ENCODE peak calls at places on chromosomes 6 and 20, in ten cellular contexts. D is fibroblast of lung, Q is astrocyte, X is GM23248, M is H1, O is mammary epithelial cell, Y is NT2/D1, V is PC-3, K is MM.1S, T is IMR-90. C is an unnamed sample. For H3K4me1, the result is how much of the 10 kb centered on the place peaks cover.

GRCh38 chr6:89597988-89598387 is 40.6 kb downstream of the LYRM2 start:
- DNase-seq in Y (no peak), X (peak), Q (peak), V (peak), D (peak), M (no peak), O (peak), K (no peak), T (no peak), C (peak)

GRCh38 chr6:107585815-107586435 is 96.0 kb downstream of the SOBP start:
- DNase-seq in O (no peak), X (no peak), T (no peak), D (no peak), M (no peak), Q (no peak), Y (no peak), V (no peak), K (no peak), C (no peak)

GRCh38 chr20:47790032-47790965 is 5.0 kb upstream of the SULF2 start:
- DNase-seq in V (peak), Q (peak), K (no peak), X (peak), M (no peak), Y (no peak), D (peak), T (peak), O (peak), C (peak)

GRCh38 chr6:111855775-111856174 is 17.5 kb downstream of the FYN start:
- DNase-seq in D (no peak), Q (no peak), V (no peak), X (no peak), K (no peak), T (no peak), O (no peak), M (no peak), Y (no peak), C (peak)

GRCh38 chr20:7272512-7272911 is 505.0 kb downstream of the BMP2 start:
- DNase-seq in M (no peak), T (no peak), Q (no peak), V (peak), D (peak), O (no peak), Y (peak), K (no peak), X (peak), C (no peak)

GRCh38 chr20:22425344-22426295 is 158.8 kb downstream of the FOXA2 start:
- DNase-seq in K (no peak), V (no peak), O (no peak), Y (no peak), T (no peak), M (no peak), D (no peak), Q (no peak), X (no peak), C (no peak)

GRCh38 chr6:104700371-104701185 is 159.1 kb downstream of the HACE1 start:
- DNase-seq in Y (no peak), Q (no peak), T (no peak), V (no peak), O (no peak), D (no peak), M (peak), X (no peak), K (no peak), C (no peak)

GRCh38 chr6:99501762-99502161 is 13.5 kb downstream of the USP45 start:
- DNase-seq in O (no peak), V (no peak), K (no peak), X (no peak), M (no peak), Q (no peak), Y (no peak), T (peak), D (no peak), C (no peak)

GRCh38 chr20:34016736-34017135 is 23.0 kb downstream of the RALY start:
- DNase-seq in M (no peak), V (no peak), O (no peak), Y (no peak), T (no peak), X (no peak), K (no peak), Q (no peak), D (no peak), C (no peak)

GRCh38 chr6:26388014-26388413 is 5.1 kb downstream of the BTN2A2 start:
- DNase-seq in D (no peak), T (no peak), Y (no peak), X (peak), O (no peak), K (no peak), Q (no peak), V (peak), M (no peak), C (no peak)

GRCh38 chr6:98657764-98658163 is 176.6 kb upstream of the POU3F2 start:
- DNase-seq in K (peak), Q (peak), V (peak), Y (no peak), X (peak), M (no peak), O (peak), T (peak), D (peak), C (peak)

GRCh38 chr6:113876654-113877053 is 19.5 kb downstream of the MARCKS start:
- DNase-seq in V (no peak), T (peak), Q (no peak), O (no peak), Y (no peak), K (no peak), X (no peak), D (no peak), M (no peak), C (no peak)

GRCh38 chr6:154276810-154277577 is 79.6 kb downstream of the IPCEF1 start:
- DNase-seq in X (peak), Y (no peak), D (peak), K (peak), O (no peak), Q (peak), M (no peak), T (peak), V (peak), C (peak)

GRCh38 chr6:113018351-113019151 is 671.4 kb downstream of the RFPL4B start:
- DNase-seq in D (peak), M (no peak), O (peak), Q (peak), V (peak), K (no peak), T (peak), Y (no peak), X (peak), C (peak)

GRCh38 chr20:50837532-50838321 is 42.9 kb downstream of the BCAS4 start:
- DNase-seq in D (peak), O (peak), T (peak), Y (no peak), V (peak), K (no peak), M (no peak), X (peak), Q (peak), C (peak)
- H3K9ac ChIP-seq in D (no peak), O (peak), T (no peak), Y (no peak), V (no peak), K (no peak), M (no peak), X (peak), Q (peak), C (peak)

GRCh38 chr6:44223471-44224153 is at the start of gene SLC29A1:
- DNase-seq in V (peak), K (peak), T (peak), Y (no peak), D (peak), M (peak), O (peak), Q (no peak), X (peak), C (peak)
- H3K4me1 ChIP-seq in V (under half), K (under half), T (under half), Y (under half), D (under half), M (under half), O (half or more), Q (under half), X (under half), C (half or more)

DNA sequence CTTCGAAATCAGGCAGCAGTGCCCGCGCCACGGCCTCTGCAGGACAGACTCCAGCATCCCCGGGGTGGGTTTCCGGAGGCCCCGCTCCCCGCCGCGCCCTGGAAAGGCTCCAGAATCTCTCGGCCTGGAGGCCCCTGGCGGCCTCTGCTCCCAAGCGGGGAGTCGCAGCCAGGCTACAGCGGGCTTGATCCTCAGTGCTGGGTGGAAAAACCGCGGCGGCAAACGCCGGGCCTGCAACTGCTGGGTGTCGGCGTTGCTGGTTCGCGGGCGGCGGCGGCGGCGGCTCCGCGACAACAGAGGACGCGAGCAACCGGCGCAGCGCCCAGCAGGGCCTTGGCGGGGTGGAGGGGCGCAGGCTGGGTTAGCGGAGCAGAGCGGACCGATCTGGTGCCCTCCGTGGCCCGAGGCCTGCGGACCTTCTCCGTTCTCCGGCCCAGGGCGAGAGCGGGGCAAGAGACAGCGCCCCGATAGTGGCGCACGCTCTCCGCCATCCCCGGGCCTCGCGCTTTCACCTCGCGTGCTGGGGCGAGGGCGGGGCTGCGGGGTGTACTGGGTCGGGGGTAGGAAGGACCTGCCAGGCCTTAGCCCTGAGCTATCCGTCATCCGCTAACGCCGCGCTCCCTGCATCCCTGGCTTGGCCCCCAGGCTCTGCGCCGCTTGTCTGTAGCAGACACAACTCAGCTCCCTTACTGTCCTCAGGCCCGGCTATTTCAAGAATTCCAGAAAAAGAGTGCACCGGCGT is 3.4 kb upstream of the ZNF292 start:
- DNase-seq in O (peak), D (peak), X (peak), M (peak), K (peak), Q (peak), Y (no peak), V (peak), T (peak), C (peak)
- H3K9ac ChIP-seq in O (peak), D (peak), X (peak), M (peak), K (peak), Q (peak), Y (peak), V (peak), T (peak), C (peak)

DNA sequence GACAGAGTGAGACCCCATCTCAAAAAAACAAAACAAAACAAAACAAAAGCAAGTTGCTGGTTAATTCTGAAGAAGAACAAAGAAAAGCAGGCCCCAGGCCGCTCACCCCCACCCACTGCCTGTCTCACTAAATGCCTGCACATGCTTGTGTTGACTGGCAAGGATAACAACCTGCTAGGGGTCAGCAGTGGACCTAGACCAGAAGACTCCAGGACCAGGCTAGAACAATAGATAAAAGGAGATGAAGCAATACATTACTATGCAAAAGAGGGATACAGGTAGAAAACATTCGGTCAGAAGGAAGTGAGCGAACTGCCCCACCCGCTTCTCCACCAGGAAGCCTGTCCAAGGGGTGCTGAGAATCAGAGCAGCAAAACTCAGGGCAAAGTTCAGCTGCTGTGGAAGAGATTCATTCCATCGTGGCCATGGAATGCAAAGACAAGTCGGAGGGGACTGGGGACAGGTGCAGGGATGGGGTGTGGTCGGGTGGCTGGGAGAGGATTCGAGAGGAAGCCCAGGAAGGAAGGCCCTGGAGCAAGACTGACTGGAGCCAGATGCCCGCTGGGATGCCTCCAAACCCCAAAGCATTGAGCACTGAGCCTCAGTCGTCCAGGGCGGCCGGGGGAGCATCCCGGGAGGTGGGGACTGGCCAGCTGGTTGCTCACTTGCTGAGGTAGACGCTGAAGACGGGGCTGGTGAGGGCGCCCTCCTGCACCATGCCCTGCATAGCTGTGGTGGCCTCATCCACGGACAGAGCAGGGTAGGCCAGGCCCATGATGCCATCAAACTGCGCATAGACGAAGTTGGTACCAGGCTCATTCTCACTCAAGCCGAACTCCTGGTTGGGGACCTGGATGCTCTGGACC is 5.3 kb downstream of the PGC start:
- DNase-seq in M (no peak), D (no peak), V (peak), X (no peak), Y (no peak), Q (no peak), O (peak), T (no peak), K (no peak), C (no peak)
- H3K4me1 ChIP-seq in M (under half), D (under half), V (under half), X (under half), Y (under half), Q (under half), O (under half), T (under half), K (under half), C (under half)

DNA sequence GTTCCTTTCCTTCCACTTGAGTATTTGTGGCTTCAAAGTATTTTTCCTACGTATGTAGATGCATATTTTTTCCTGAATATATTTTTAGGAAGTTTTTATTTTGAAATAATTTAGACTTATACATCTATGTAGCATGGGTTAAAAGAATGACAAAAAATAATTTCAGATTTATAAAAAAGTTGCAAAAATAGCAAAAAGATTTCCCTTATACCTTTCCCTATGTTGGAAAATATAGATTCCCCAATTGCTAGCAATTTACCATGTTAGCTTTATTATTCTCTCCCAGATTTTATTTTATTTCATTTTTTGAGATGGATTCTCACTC is 69.8 kb downstream of the SCAND1 start:
- DNase-seq in M (no peak), Q (no peak), V (no peak), Y (no peak), T (no peak), X (no peak), K (no peak), O (no peak), D (no peak), C (no peak)
- H3K9ac ChIP-seq in M (no peak), Q (peak), V (peak), Y (no peak), T (peak), X (peak), K (no peak), O (peak), D (peak), C (peak)

GRCh38 chr20:53869466-53870258 is 200.7 kb downstream of the BCAS1 start:
- DNase-seq in Y (peak), K (peak), D (peak), V (peak), O (peak), T (peak), M (no peak), Q (peak), X (peak), C (peak)

GRCh38 chr20:53866787-53867740 is 203.3 kb downstream of the BCAS1 start:
- DNase-seq in X (peak), K (peak), T (no peak), V (peak), Q (no peak), O (no peak), Y (peak), D (no peak), M (no peak), C (peak)

GRCh38 chr20:53870426-53871199 is 199.8 kb downstream of the BCAS1 start:
- DNase-seq in Y (no peak), D (no peak), V (peak), Q (no peak), X (peak), O (no peak), M (no peak), T (no peak), K (peak), C (no peak)

GRCh38 chr20:53867741-53868351 is 202.5 kb downstream of the BCAS1 start:
- DNase-seq in K (no peak), D (no peak), O (peak), M (no peak), Q (no peak), X (no peak), Y (no peak), T (no peak), V (no peak), C (no peak)

DNA sequence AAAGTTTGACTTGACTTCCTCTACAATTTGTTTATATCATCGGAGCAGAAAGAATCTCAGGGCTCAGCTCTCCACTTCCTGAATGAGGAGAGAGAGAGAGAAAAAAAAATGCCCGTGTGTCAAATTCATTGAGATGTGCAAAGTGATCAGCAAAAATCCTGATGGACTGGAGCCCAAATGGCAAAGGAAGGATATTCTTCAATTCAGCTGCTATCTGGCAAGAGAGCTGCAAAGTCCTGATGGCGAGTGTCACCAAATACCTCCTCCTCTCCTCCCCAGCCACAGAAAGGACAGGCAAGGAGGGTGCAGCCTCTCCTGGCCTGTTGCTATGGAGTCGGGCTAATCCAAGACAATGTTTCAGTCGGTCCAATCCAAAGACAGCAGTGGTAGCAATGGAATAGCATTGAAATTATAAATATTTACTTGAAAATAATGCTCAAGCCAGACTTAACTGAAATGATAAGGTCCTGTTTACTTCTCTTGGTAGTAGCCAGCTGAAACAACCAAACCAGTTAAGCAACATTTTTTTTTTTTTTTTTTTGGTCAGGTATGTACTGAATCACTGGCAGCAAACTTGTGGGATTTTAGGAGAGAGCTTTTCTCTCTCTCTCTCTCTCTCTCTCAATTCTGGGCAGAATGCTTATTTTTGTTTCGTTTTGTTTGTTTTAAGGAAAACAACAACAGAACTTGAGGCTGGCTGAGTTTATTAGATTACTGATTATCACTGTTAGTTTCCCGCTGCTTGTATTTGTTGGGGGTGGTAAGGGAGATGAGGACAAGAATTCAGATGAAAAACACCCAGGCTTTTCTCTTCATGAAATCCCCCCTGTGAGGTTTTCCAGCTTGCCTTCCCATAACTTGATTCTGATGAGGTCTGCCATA is 204.2 kb downstream of the BCAS1 start:
- DNase-seq in D (peak), X (peak), T (peak), M (no peak), Q (peak), V (peak), Y (peak), O (peak), K (no peak), C (peak)
- H3K4me1 ChIP-seq in D (under half), X (under half), T (under half), M (under half), Q (under half), V (half or more), Y (under half), O (under half), K (under half), C (under half)

DNA sequence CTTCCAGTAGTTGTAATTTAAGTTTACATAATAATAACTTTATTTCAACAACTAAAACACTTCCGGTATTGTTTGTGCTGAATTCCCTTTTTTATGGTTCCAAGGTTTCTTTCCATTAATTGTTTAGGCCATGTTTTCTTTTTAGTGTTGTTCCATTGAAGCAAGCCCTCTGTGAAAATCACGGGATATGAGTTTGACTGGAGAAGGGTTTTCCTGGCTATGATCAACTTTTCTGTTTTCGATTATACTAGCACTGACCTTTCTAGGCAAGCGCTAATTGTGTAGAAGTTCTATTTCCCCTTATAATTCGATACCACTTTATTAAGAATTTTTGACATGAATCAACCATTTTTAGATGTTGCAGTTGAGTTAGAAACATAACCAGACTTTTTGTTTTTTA is 2.4 kb downstream of the LAMA2 start:
- DNase-seq in Y (no peak), T (no peak), D (no peak), O (no peak), M (no peak), V (no peak), X (peak), K (no peak), Q (no peak), C (no peak)
- H3K9ac ChIP-seq in Y (no peak), T (no peak), D (no peak), O (no peak), M (no peak), V (no peak), X (peak), K (no peak), Q (no peak), C (peak)

GRCh38 chr20:11311659-11312058 is 606.0 kb upstream of the BTBD3 start:
- DNase-seq in T (no peak), D (no peak), X (no peak), K (no peak), Y (no peak), V (no peak), O (no peak), Q (no peak), M (no peak), C (no peak)

GRCh38 chr20:11320033-11320432 is 597.7 kb upstream of the BTBD3 start:
- DNase-seq in D (no peak), Y (no peak), T (no peak), X (no peak), M (no peak), V (no peak), O (no peak), Q (no peak), K (no peak), C (no peak)

GRCh38 chr20:11315506-11315905 is 602.2 kb upstream of the BTBD3 start:
- DNase-seq in D (no peak), Q (no peak), Y (no peak), X (no peak), V (no peak), K (peak), M (no peak), T (no peak), O (no peak), C (no peak)

GRCh38 chr20:11316244-11316643 is 601.4 kb upstream of the BTBD3 start:
- DNase-seq in X (no peak), T (no peak), M (no peak), Y (no peak), O (no peak), V (no peak), Q (no peak), K (peak), D (no peak), C (no peak)
- H3K4me1 ChIP-seq in X (under half), T (under half), M (under half), Y (under half), O (under half), V (under half), Q (under half), K (under half), D (under half), C (under half)

GRCh38 chr6:136792066-136792944 is at the start of gene MAP3K5:
- DNase-seq in Y (peak), Q (peak), V (peak), D (peak), X (peak), T (peak), M (peak), K (peak), O (peak), C (peak)
- H3K9ac ChIP-seq in Y (peak), Q (peak), V (peak), D (peak), X (peak), T (peak), M (peak), K (peak), O (peak), C (peak)

C was measured in adipocyte.